ENCODE peak calls at places on chromosomes 6 and 20, in six cellular contexts. L is GM23338, B is HCT116, E is esophagus squamous epithelium, W is transverse colon, Q is neural progenitor cell. K is an unnamed sample.
A peak's percentile ranks its signal among the peaks of the same experiment; 100 is the strongest.

GRCh38 chr20:46954490-46955038 is 59.9 kb downstream of the EYA2 start:
- DNase-seq in L (no peak), B (no peak), E (no peak), W (no peak), Q (no peak), K (no peak)

GRCh38 chr6:88301888-88302768 is 136.0 kb upstream of the CNR1 start:
- DNase-seq in L (no peak), B (no peak), E (no peak), W (no peak), Q (no peak), K (no peak)

GRCh38 chr20:46461808-46462207 is 51.6 kb downstream of the ZNF334 start:
- DNase-seq in L (no peak), B (no peak), E (no peak), W (no peak), Q (no peak), K (peak; percentile 91)

GRCh38 chr6:170417881-170418280 is 111.3 kb downstream of the FAM120B start:
- DNase-seq in L (no peak), B (no peak), E (no peak), W (no peak), Q (no peak), K (peak; percentile 62)

GRCh38 chr6:108710046-108710445 is 138.2 kb upstream of the ARMC2 start:
- DNase-seq in L (no peak), B (no peak), E (no peak), W (no peak), Q (no peak), K (no peak)

GRCh38 chr20:40050596-40050995 is 638.4 kb downstream of the MAFB start:
- DNase-seq in L (no peak), B (no peak), E (no peak), W (no peak), Q (no peak), K (no peak)

GRCh38 chr6:27720607-27721580 is 191.3 kb downstream of the OR2B2 start:
- DNase-seq in L (peak; percentile 80), B (peak; percentile 87), E (no peak), W (no peak), Q (peak; percentile 52), K (no peak)

GRCh38 chr6:43771210-43771857 is 1.3 kb downstream of the VEGFA start:
- DNase-seq in L (peak; percentile 71), B (no peak), E (no peak), W (peak; percentile 78), Q (peak; percentile 53), K (no peak)

GRCh38 chr20:15036938-15037337 is 699.5 kb upstream of the FLRT3 start:
- DNase-seq in L (no peak), B (no peak), E (no peak), W (no peak), Q (no peak), K (no peak)

GRCh38 chr6:116500969-116501433 is 10.4 kb upstream of the CALHM5 start:
- DNase-seq in L (peak; percentile 38), B (no peak), E (no peak), W (no peak), Q (no peak), K (no peak)

GRCh38 chr20:35611482-35611881 is 4.1 kb upstream of the SPAG4 start:
- DNase-seq in L (no peak), B (no peak), E (no peak), W (no peak), Q (no peak), K (no peak)

GRCh38 chr6:155171109-155171746 is 92.6 kb upstream of the CLDN20 start:
- DNase-seq in L (no peak), B (peak; percentile 97), E (no peak), W (no peak), Q (no peak), K (no peak)

GRCh38 chr20:36309643-36310042 is 3.5 kb downstream of the DLGAP4 start:
- DNase-seq in L (no peak), B (no peak), E (no peak), W (no peak), Q (no peak), K (no peak)

GRCh38 chr6:100457251-100457990 is 7.3 kb downstream of the SIM1 start:
- DNase-seq in L (peak; percentile 68), B (no peak), E (no peak), W (no peak), Q (peak; percentile 60), K (peak; percentile 87)

GRCh38 chr6:106244931-106245330 is 80.6 kb downstream of the ATG5 start:
- DNase-seq in L (no peak), B (no peak), E (no peak), W (no peak), Q (no peak), K (no peak)

GRCh38 chr6:142087950-142088857 is 44.5 kb upstream of the GJE1 start:
- DNase-seq in L (peak; percentile 17), B (no peak), E (no peak), W (no peak), Q (peak; percentile 1), K (no peak)

GRCh38 chr6:119818876-119819275 is 469.3 kb upstream of the MAN1A1 start:
- DNase-seq in L (no peak), B (no peak), E (no peak), W (no peak), Q (no peak), K (no peak)

GRCh38 chr6:527989-528673 is 128.8 kb downstream of the HUS1B start:
- DNase-seq in L (no peak), B (no peak), E (no peak), W (no peak), Q (no peak), K (no peak)

GRCh38 chr6:165662671-165663282 is at the start of gene PDE10A:
- DNase-seq in L (peak; percentile 63), B (no peak), E (no peak), W (no peak), Q (peak; percentile 86), K (peak; percentile 91)

GRCh38 chr20:57871237-57871632 is 161.4 kb upstream of the PMEPA1 start:
- DNase-seq in L (no peak), B (no peak), E (no peak), W (no peak), Q (no peak), K (peak; percentile 74)

GRCh38 chr6:111841822-111842221 is 31.4 kb downstream of the FYN start:
- DNase-seq in L (no peak), B (no peak), E (no peak), W (peak; percentile 48), Q (no peak), K (no peak)

GRCh38 chr6:3139090-3139903 is 18.0 kb downstream of the TUBB2A start:
- DNase-seq in L (no peak), B (no peak), E (no peak), W (peak; percentile 79), Q (no peak), K (no peak)

GRCh38 chr6:30990422-30991086 is 7.0 kb downstream of the MUC21 start:
- DNase-seq in L (peak; percentile 39), B (no peak), E (no peak), W (no peak), Q (no peak), K (no peak)

GRCh38 chr20:44651507-44652373 is at the start of gene ADA:
- DNase-seq in L (peak; percentile 71), B (no peak), E (no peak), W (peak; percentile 79), Q (peak; percentile 89), K (no peak)

GRCh38 chr6:101181006-101181405 is 212.5 kb upstream of the GRIK2 start:
- DNase-seq in L (no peak), B (no peak), E (no peak), W (no peak), Q (no peak), K (no peak)

GRCh38 chr20:1897486-1897885 is 2.3 kb downstream of the SIRPA start:
- DNase-seq in L (no peak), B (no peak), E (no peak), W (no peak), Q (no peak), K (no peak)

GRCh38 chr6:151876122-151876521 is 68.6 kb downstream of the ESR1 start:
- DNase-seq in L (no peak), B (no peak), E (no peak), W (no peak), Q (no peak), K (no peak)

DNA sequence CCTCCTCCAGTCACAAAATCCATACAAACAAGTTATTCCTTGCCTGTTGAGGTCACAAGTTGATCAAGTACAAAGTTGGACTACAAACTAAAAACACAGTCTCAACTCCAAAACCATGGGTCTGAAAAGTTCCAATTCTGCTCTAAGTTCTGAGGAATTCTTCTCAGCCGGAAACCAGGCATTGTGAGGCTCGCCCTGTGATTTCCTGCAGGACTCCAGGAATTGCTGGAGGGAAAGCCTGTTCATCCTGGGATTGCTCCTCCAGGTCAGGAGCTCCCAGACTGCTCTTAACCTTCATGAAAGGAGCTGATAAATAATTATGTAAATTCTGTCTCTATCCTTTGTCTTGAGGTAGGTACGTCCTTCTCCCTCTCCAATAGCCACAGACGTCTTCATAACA is 8.5 kb downstream of the TRAM2 start:
- DNase-seq in L (no peak), B (no peak), E (no peak), W (no peak), Q (no peak), K (no peak)
- H3K4me1 ChIP-seq in L (peaks cover 47% of the 10 kb centered on the region), B (peaks cover 8% of the 10 kb centered on the region), E (peaks cover 51% of the 10 kb centered on the region), W (peaks cover 42% of the 10 kb centered on the region), Q (peaks cover 42% of the 10 kb centered on the region), K (peaks cover 91% of the 10 kb centered on the region)

DNA sequence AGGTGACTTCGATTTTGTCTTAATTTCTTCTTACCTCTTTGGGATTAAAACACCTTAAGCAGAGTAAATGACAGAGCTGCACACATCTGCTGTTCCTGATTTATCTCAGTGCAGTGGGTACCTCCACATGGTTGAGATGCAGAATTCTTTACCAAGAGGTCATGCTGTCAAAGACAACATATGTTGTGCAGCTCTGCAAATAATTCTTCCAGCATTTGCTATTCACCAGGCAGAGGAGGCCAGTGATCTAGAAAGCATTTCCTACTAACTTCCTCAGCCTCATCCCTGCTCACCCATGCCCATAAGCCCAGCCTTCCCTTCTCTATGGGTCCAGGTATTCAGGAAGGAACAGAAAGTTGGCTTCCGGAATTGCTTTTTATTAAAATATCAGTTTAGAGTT is 109.3 kb downstream of the THBS2 start:
- DNase-seq in L (no peak), B (no peak), E (no peak), W (no peak), Q (no peak), K (peak; percentile 50)
- H3K36me3 ChIP-seq in L (no peaks in the 10 kb centered on the region), B (no peaks in the 10 kb centered on the region), E (no peaks in the 10 kb centered on the region), W (no peaks in the 10 kb centered on the region), Q (no peaks in the 10 kb centered on the region), K (no peaks in the 10 kb centered on the region)

GRCh38 chr6:34346175-34347119 is 46.0 kb downstream of the NUDT3 start:
- DNase-seq in L (no peak), B (no peak), E (no peak), W (no peak), Q (no peak), K (no peak)
- H3K4me1 ChIP-seq in L (no peaks in the 10 kb centered on the region), B (peaks cover 6% of the 10 kb centered on the region), E (peaks cover 5% of the 10 kb centered on the region), W (peaks cover 10% of the 10 kb centered on the region), Q (no peaks in the 10 kb centered on the region), K (peaks cover 19% of the 10 kb centered on the region)

GRCh38 chr20:63026582-63027424 is 20.0 kb upstream of the BHLHE23 start:
- DNase-seq in L (peak; percentile 45), B (no peak), E (no peak), W (no peak), Q (no peak), K (no peak)

GRCh38 chr20:63027425-63028389 is 20.9 kb upstream of the BHLHE23 start:
- DNase-seq in L (peak; percentile 83), B (no peak), E (no peak), W (no peak), Q (peak; percentile 63), K (no peak)

GRCh38 chr20:63024573-63025392 is 18.0 kb upstream of the BHLHE23 start:
- DNase-seq in L (peak; percentile 1), B (no peak), E (no peak), W (no peak), Q (peak; percentile 35), K (no peak)

GRCh38 chr20:63023836-63024571 is 17.2 kb upstream of the BHLHE23 start:
- DNase-seq in L (no peak), B (no peak), E (no peak), W (no peak), Q (no peak), K (no peak)

GRCh38 chr20:63025534-63026331 is 19.0 kb upstream of the BHLHE23 start:
- DNase-seq in L (peak; percentile 41), B (no peak), E (no peak), W (no peak), Q (no peak), K (no peak)
- H3K36me3 ChIP-seq in L (no peaks in the 10 kb centered on the region), B (no peaks in the 10 kb centered on the region), E (no peaks in the 10 kb centered on the region), W (no peaks in the 10 kb centered on the region), Q (no peaks in the 10 kb centered on the region), K (no peaks in the 10 kb centered on the region)